ENCODE peak calls at places on chromosomes 2 and 18, in seven cellular contexts. K is activated gamma-delta T cell treated with anti-CD3 and anti-CD28 coated beads, Interleukin-2, amount 50 U/mL, for 16 hours; R is NCI-H748 treated with DMSO at 0.1 percent for 48 hours; B is activated naive CD4-positive, alpha-beta T cell; S is stimulated activated CD4-positive, alpha-beta T cell treated with anti-CD3 and anti-CD28 coated beads, TNF-alpha, amount 100 ng/mL, for 48 hours; O is GM04504; P is NAMALWA. Y is an unnamed sample.

GRCh38 chr2:10452334-10452733 is 4.2 kb upstream of the ODC1 start:
- DNase-seq in B (no peak), K (no peak), P (no peak), S (no peak), R (no peak), O (peak), Y (no peak)

GRCh38 chr2:207770602-207771404 is 1.1 kb upstream of the FZD5 start:
- DNase-seq in R (no peak), S (no peak), B (no peak), P (no peak), O (no peak), K (no peak), Y (peak)

GRCh38 chr18:69469444-69469919 is 68.8 kb downstream of the DOK6 start:
- DNase-seq in S (peak), O (no peak), P (peak), B (peak), R (no peak), K (no peak), Y (peak)

GRCh38 chr2:226791056-226791486 is 8.5 kb downstream of the IRS1 start:
- DNase-seq in P (peak), B (no peak), K (no peak), O (no peak), S (peak), R (peak), Y (peak)

GRCh38 chr2:56333812-56334485 is 150.2 kb downstream of the CCDC85A start:
- DNase-seq in B (no peak), S (no peak), R (no peak), P (no peak), O (no peak), K (no peak), Y (no peak)

GRCh38 chr2:64243081-64244048 is 99.1 kb upstream of the PELI1 start:
- DNase-seq in R (no peak), O (no peak), P (no peak), B (no peak), K (no peak), S (no peak), Y (no peak)

GRCh38 chr2:100124746-100125145 is 17.6 kb downstream of the AFF3 start:
- DNase-seq in S (no peak), P (no peak), K (no peak), O (no peak), B (no peak), R (no peak), Y (no peak)

GRCh38 chr2:26164641-26165211 is 8.2 kb upstream of the GAREM2 start:
- DNase-seq in O (no peak), K (no peak), P (no peak), B (no peak), S (no peak), R (no peak), Y (no peak)

GRCh38 chr2:100630473-100630977 is 67.7 kb downstream of the PDCL3 start:
- DNase-seq in O (no peak), R (no peak), P (no peak), K (no peak), S (no peak), B (no peak), Y (no peak)

GRCh38 chr18:59763541-59764136 is 66.4 kb upstream of the CCBE1 start:
- DNase-seq in S (no peak), K (no peak), B (no peak), O (no peak), R (no peak), P (no peak), Y (no peak)

GRCh38 chr18:13268035-13268700 is 49.6 kb downstream of the LDLRAD4 start:
- DNase-seq in R (no peak), K (no peak), O (no peak), B (no peak), P (no peak), S (no peak), Y (no peak)

GRCh38 chr2:29015701-29016470 is 34.8 kb downstream of the TOGARAM2 start:
- DNase-seq in S (no peak), B (no peak), O (no peak), R (no peak), P (no peak), K (no peak), Y (no peak)

GRCh38 chr2:66526171-66526570 is 91.2 kb downstream of the MEIS1 start:
- DNase-seq in K (no peak), R (no peak), S (no peak), B (no peak), P (no peak), O (no peak), Y (no peak)

GRCh38 chr18:49364821-49365220 is 95.6 kb downstream of the DYM start:
- DNase-seq in S (no peak), K (no peak), P (no peak), O (no peak), R (no peak), B (no peak), Y (no peak)

GRCh38 chr2:233098615-233099014 is 38.5 kb downstream of the INPP5D start:
- DNase-seq in O (no peak), S (no peak), R (no peak), K (no peak), P (no peak), B (no peak), Y (no peak)

GRCh38 chr2:143736904-143737303 is 607.7 kb downstream of the ARHGAP15 start:
- DNase-seq in O (no peak), K (no peak), B (no peak), S (no peak), R (no peak), P (no peak), Y (no peak)

GRCh38 chr2:202771336-202771735 is 100.2 kb downstream of the ICA1L start:
- DNase-seq in B (no peak), R (no peak), P (no peak), K (no peak), S (no peak), O (no peak), Y (no peak)

GRCh38 chr18:22286576-22286975 is 117.2 kb downstream of the GATA6 start:
- DNase-seq in K (no peak), P (no peak), R (no peak), O (no peak), B (no peak), S (no peak), Y (no peak)

GRCh38 chr2:172496096-172496709 is 59.7 kb upstream of the PDK1 start:
- DNase-seq in P (no peak), K (no peak), B (peak), R (no peak), O (no peak), S (no peak), Y (no peak)

GRCh38 chr2:209680596-209680995 is 91.0 kb upstream of the UNC80 start:
- DNase-seq in B (no peak), S (no peak), P (no peak), K (no peak), O (no peak), R (no peak), Y (no peak)

GRCh38 chr18:48165104-48165866 is 234.8 kb upstream of the SMAD2 start:
- DNase-seq in B (no peak), R (no peak), O (no peak), K (no peak), P (no peak), S (no peak), Y (no peak)

GRCh38 chr2:20148411-20148810 is 76.5 kb downstream of the SDC1 start:
- DNase-seq in P (no peak), K (no peak), O (no peak), S (no peak), R (no peak), B (no peak), Y (no peak)

GRCh38 chr2:237643582-237643981 is 16.2 kb downstream of the LRRFIP1 start:
- DNase-seq in K (no peak), O (no peak), B (no peak), S (no peak), R (no peak), P (no peak), Y (no peak)

GRCh38 chr2:120388222-120389035 is 42.5 kb downstream of the INHBB start:
- DNase-seq in B (no peak), R (no peak), O (no peak), P (no peak), S (no peak), K (no peak), Y (no peak)

GRCh38 chr2:127453392-127454171 is 35.4 kb downstream of the PROC start:
- DNase-seq in R (no peak), O (no peak), S (no peak), P (peak), K (no peak), B (no peak), Y (no peak)